ENCODE peak calls at places on chromosomes 6 and 20, in four cellular contexts. One of them, this sample, is unnamed.

GRCh38 chr6:160048471-160048870 is 73.1 kb upstream of the SLC22A1 start:
- DNase-seq in hepatocyte: no peak
- DNase-seq in natural killer cell treated with Interleukin-12 subunit alpha and Interleukin-12 subunit beta and Interleukin-15 and Interleukin-18, amount 100 ng/mL, for 72 hours: no peak
- DNase-seq in omental fat pad: no peak
- DNase-seq in this sample: no peak

GRCh38 chr6:27031302-27031701 is 216.2 kb upstream of the PRSS16 start:
- DNase-seq in natural killer cell treated with Interleukin-12 subunit alpha and Interleukin-12 subunit beta and Interleukin-15 and Interleukin-18, amount 100 ng/mL, for 72 hours: no peak
- DNase-seq in omental fat pad: no peak
- DNase-seq in hepatocyte: no peak
- DNase-seq in this sample: no peak

GRCh38 chr20:50513169-50514034 is 3.2 kb downstream of the PTPN1 start:
- DNase-seq in natural killer cell treated with Interleukin-12 subunit alpha and Interleukin-12 subunit beta and Interleukin-15 and Interleukin-18, amount 100 ng/mL, for 72 hours: no peak
- DNase-seq in omental fat pad: no peak
- DNase-seq in hepatocyte: no peak
- DNase-seq in this sample: no peak

GRCh38 chr20:38275815-38276550 is 15.4 kb upstream of the KIAA1755 start:
- DNase-seq in hepatocyte: no peak
- DNase-seq in omental fat pad: no peak
- DNase-seq in natural killer cell treated with Interleukin-12 subunit alpha and Interleukin-12 subunit beta and Interleukin-15 and Interleukin-18, amount 100 ng/mL, for 72 hours: no peak
- DNase-seq in this sample: no peak

GRCh38 chr20:14142171-14142570 is 146.9 kb downstream of the MACROD2 start:
- DNase-seq in omental fat pad: no peak
- DNase-seq in hepatocyte: peak
- DNase-seq in natural killer cell treated with Interleukin-12 subunit alpha and Interleukin-12 subunit beta and Interleukin-15 and Interleukin-18, amount 100 ng/mL, for 72 hours: no peak
- DNase-seq in this sample: no peak

GRCh38 chr20:39839406-39840119 is 849.5 kb downstream of the MAFB start:
- DNase-seq in natural killer cell treated with Interleukin-12 subunit alpha and Interleukin-12 subunit beta and Interleukin-15 and Interleukin-18, amount 100 ng/mL, for 72 hours: no peak
- DNase-seq in hepatocyte: peak
- DNase-seq in omental fat pad: no peak
- DNase-seq in this sample: no peak

GRCh38 chr20:768426-768978 is at the start of gene SLC52A3:
- DNase-seq in hepatocyte: peak
- DNase-seq in omental fat pad: no peak
- DNase-seq in natural killer cell treated with Interleukin-12 subunit alpha and Interleukin-12 subunit beta and Interleukin-15 and Interleukin-18, amount 100 ng/mL, for 72 hours: no peak
- DNase-seq in this sample: no peak

GRCh38 chr6:3625980-3626533 is 125.5 kb downstream of the PXDC1 start:
- DNase-seq in omental fat pad: no peak
- DNase-seq in hepatocyte: no peak
- DNase-seq in natural killer cell treated with Interleukin-12 subunit alpha and Interleukin-12 subunit beta and Interleukin-15 and Interleukin-18, amount 100 ng/mL, for 72 hours: no peak
- DNase-seq in this sample: no peak

GRCh38 chr20:57600324-57601210 is 19.7 kb downstream of the ZBP1 start:
- DNase-seq in hepatocyte: no peak
- DNase-seq in natural killer cell treated with Interleukin-12 subunit alpha and Interleukin-12 subunit beta and Interleukin-15 and Interleukin-18, amount 100 ng/mL, for 72 hours: no peak
- DNase-seq in omental fat pad: no peak
- DNase-seq in this sample: no peak

GRCh38 chr20:43440531-43440930 is 17.2 kb upstream of the SRSF6 start:
- DNase-seq in omental fat pad: no peak
- DNase-seq in natural killer cell treated with Interleukin-12 subunit alpha and Interleukin-12 subunit beta and Interleukin-15 and Interleukin-18, amount 100 ng/mL, for 72 hours: no peak
- DNase-seq in hepatocyte: no peak
- DNase-seq in this sample: no peak

GRCh38 chr20:11814276-11814675 is 103.4 kb upstream of the BTBD3 start:
- DNase-seq in natural killer cell treated with Interleukin-12 subunit alpha and Interleukin-12 subunit beta and Interleukin-15 and Interleukin-18, amount 100 ng/mL, for 72 hours: no peak
- DNase-seq in hepatocyte: no peak
- DNase-seq in omental fat pad: no peak
- DNase-seq in this sample: no peak

GRCh38 chr6:149887343-149887742 is 10.6 kb downstream of the RAET1E start:
- DNase-seq in natural killer cell treated with Interleukin-12 subunit alpha and Interleukin-12 subunit beta and Interleukin-15 and Interleukin-18, amount 100 ng/mL, for 72 hours: no peak
- DNase-seq in omental fat pad: no peak
- DNase-seq in hepatocyte: no peak
- DNase-seq in this sample: no peak

GRCh38 chr20:14207591-14207990 is 129.8 kb downstream of the FLRT3 start:
- DNase-seq in natural killer cell treated with Interleukin-12 subunit alpha and Interleukin-12 subunit beta and Interleukin-15 and Interleukin-18, amount 100 ng/mL, for 72 hours: no peak
- DNase-seq in hepatocyte: no peak
- DNase-seq in omental fat pad: no peak
- DNase-seq in this sample: no peak

GRCh38 chr6:1596088-1596852 is 13.4 kb upstream of the FOXC1 start:
- DNase-seq in hepatocyte: peak
- DNase-seq in omental fat pad: no peak
- DNase-seq in natural killer cell treated with Interleukin-12 subunit alpha and Interleukin-12 subunit beta and Interleukin-15 and Interleukin-18, amount 100 ng/mL, for 72 hours: peak
- DNase-seq in this sample: no peak

This sample was measured in GM06990.